ENCODE peak calls at places on chromosomes 1 and 21, in five cellular contexts. U is esophagus squamous epithelium, O is omental fat pad, Y is osteocyte, G is GM23338. P is an unnamed sample.

GRCh38 chr1:181604482-181604881 is 121.2 kb downstream of the CACNA1E start:
- DNase-seq in U (no peak), O (no peak), Y (peak), G (no peak), P (no peak)

GRCh38 chr1:48418742-48419141 is 53.3 kb downstream of the SPATA6 start:
- DNase-seq in U (no peak), O (no peak), Y (no peak), G (no peak), P (no peak)

GRCh38 chr1:94246692-94247145 is 9.3 kb upstream of the ARHGAP29 start:
- DNase-seq in U (no peak), O (no peak), Y (no peak), G (peak), P (no peak)

GRCh38 chr21:31720739-31721138 is 11.2 kb downstream of the SCAF4 start:
- DNase-seq in U (no peak), O (no peak), Y (no peak), G (no peak), P (no peak)

GRCh38 chr1:87976316-87976715 is 647.6 kb downstream of the LMO4 start:
- DNase-seq in U (no peak), O (no peak), Y (no peak), G (no peak), P (no peak)

GRCh38 chr21:44295646-44296045 is 4.2 kb upstream of the PFKL start:
- DNase-seq in U (no peak), O (no peak), Y (no peak), G (no peak), P (no peak)

GRCh38 chr1:247102381-247102780 is 1.8 kb downstream of the ZNF669 start:
- DNase-seq in U (no peak), O (no peak), Y (no peak), G (no peak), P (no peak)

GRCh38 chr1:167447521-167448136 is 70.7 kb downstream of the CD247 start:
- DNase-seq in U (no peak), O (no peak), Y (no peak), G (peak), P (no peak)

GRCh38 chr1:23899070-23899469 is 14.1 kb downstream of the CNR2 start:
- DNase-seq in U (no peak), O (no peak), Y (no peak), G (no peak), P (no peak)

GRCh38 chr1:244159646-244160045 is 108.6 kb downstream of the ZBTB18 start:
- DNase-seq in U (no peak), O (no peak), Y (no peak), G (no peak), P (no peak)

DNA sequence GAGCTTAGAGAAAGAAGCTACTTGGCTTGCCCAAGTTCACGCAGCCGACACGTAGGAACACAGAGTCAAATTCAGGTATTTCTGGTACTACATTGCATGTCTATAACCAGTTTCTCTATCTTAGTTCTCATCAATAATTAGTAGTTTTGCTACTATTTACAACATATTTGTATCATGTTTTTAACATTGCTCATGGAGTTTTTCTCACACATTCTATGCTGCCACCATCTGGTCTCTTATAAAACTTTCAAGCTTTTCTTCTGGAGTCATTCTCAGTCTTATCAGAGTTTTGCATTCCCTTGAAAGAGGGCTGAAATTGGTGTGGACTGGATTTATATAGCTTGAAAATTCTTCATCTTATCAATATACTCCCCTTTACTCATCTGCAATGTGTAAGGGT is 118.8 kb upstream of the PALMD start:
- DNase-seq in U (no peak), O (no peak), Y (no peak), G (peak), P (no peak)
- TF ChIP-seq CTCF in U (no peak), O (no peak), Y (peak), G (peak), P (peak)

GRCh38 chr21:35007348-35007747 is 41.8 kb downstream of the RUNX1 start:
- DNase-seq in U (no peak), O (no peak), Y (no peak), G (no peak), P (no peak)

GRCh38 chr21:35006771-35007170 is 42.3 kb downstream of the RUNX1 start:
- DNase-seq in U (no peak), O (no peak), Y (no peak), G (no peak), P (no peak)

GRCh38 chr21:35006248-35006647 is 42.9 kb downstream of the RUNX1 start:
- DNase-seq in U (no peak), O (no peak), Y (no peak), G (no peak), P (no peak)

GRCh38 chr21:35005077-35005476 is 44.0 kb downstream of the RUNX1 start:
- DNase-seq in U (no peak), O (no peak), Y (no peak), G (no peak), P (no peak)

GRCh38 chr21:35005825-35006224 is 43.3 kb downstream of the RUNX1 start:
- DNase-seq in U (no peak), O (no peak), Y (no peak), G (no peak), P (no peak)
- TF ChIP-seq CTCF in U (no peak), O (no peak), Y (no peak), G (no peak), P (no peak)

GRCh38 chr21:16033193-16033592 is 303.4 kb downstream of the USP25 start:
- DNase-seq in U (no peak), O (no peak), Y (no peak), G (no peak), P (no peak)
- TF ChIP-seq CTCF in U (no peak), O (no peak), Y (no peak), G (no peak), P (no peak)

GRCh38 chr1:110150330-110151174 is at the start of gene SLC6A17:
- DNase-seq in U (no peak), O (no peak), Y (no peak), G (peak), P (no peak)
- TF ChIP-seq CTCF in U (no peak), O (no peak), Y (no peak), G (no peak), P (peak)

GRCh38 chr1:55605155-55605554 is 390.0 kb upstream of the USP24 start:
- DNase-seq in U (no peak), O (no peak), Y (no peak), G (no peak), P (no peak)

GRCh38 chr1:55612988-55613387 is 397.8 kb upstream of the USP24 start:
- DNase-seq in U (no peak), O (no peak), Y (no peak), G (no peak), P (no peak)

GRCh38 chr1:55610203-55610602 is 395.0 kb upstream of the USP24 start:
- DNase-seq in U (no peak), O (no peak), Y (no peak), G (no peak), P (no peak)

GRCh38 chr1:55609630-55610029 is 394.5 kb upstream of the USP24 start:
- DNase-seq in U (no peak), O (no peak), Y (no peak), G (no peak), P (no peak)

DNA sequence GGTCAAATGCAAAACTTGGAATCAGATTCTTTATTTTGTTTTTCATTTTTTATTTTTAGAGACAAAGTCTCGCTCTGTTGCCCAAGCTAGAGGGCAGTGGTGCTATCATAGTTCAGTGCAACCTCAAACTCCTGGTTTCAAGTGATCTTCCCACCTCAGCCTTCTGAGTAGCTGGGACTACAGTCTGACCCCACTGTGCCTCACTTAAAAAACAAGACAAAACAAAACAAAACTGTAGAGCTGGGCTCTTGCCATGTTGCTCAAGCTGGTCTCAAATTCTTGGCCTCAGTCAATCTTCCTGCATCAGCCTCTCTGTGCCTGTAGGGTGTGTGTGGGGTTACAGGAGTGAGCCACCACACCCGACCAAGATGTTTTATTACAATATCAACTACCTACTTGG is 396.0 kb upstream of the USP24 start:
- DNase-seq in U (no peak), O (no peak), Y (no peak), G (no peak), P (no peak)
- TF ChIP-seq CTCF in U (no peak), O (no peak), Y (peak), G (no peak), P (no peak)

GRCh38 chr1:119870917-119871486 is 25.3 kb downstream of the ADAM30 start:
- DNase-seq in U (no peak), O (peak), Y (peak), G (peak), P (peak)
- TF ChIP-seq CTCF in U (peak), O (no peak), Y (peak), G (peak), P (peak)

DNA sequence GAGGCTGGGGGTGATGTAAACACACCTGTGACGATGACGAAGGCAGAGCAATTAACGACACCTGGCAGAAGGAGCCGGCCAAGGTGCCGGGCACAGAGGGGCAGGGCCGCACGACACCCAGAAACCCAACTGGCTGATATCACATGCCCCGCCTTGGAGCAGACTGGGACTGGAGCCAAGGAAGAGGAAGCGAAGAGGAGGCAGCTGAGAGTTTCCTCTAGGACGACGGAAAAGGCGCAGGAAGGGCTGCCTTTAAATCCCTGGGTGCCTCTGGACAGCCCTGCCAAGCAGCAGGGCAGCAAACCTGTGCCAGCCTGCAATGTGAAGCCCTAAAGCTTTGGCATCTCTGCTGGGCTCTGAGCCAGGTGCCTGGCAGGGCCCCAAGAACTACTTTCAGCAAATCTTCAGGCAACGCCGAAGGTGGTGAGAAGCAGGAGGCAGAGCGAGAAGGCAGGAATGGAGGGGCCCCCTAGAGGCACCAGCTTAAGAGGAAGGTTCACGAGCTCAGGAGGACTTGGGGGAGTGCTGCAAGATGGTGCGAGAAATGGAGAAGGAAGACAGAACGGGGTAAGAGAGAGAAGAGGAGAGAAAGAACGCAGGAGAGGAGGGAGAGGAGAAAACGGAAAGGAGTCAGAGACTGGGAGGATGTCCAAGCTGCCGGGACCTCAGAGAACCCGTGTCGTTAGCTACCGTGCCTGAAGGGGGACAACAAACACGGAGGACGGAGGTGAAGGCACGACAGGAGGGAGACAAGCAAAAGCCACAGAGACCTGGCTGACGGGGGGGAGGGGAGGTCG is 25.3 kb upstream of the PEF1 start:
- DNase-seq in U (no peak), O (no peak), Y (peak), G (peak), P (no peak)
- TF ChIP-seq CTCF in U (no peak), O (no peak), Y (peak), G (peak), P (no peak)

DNA sequence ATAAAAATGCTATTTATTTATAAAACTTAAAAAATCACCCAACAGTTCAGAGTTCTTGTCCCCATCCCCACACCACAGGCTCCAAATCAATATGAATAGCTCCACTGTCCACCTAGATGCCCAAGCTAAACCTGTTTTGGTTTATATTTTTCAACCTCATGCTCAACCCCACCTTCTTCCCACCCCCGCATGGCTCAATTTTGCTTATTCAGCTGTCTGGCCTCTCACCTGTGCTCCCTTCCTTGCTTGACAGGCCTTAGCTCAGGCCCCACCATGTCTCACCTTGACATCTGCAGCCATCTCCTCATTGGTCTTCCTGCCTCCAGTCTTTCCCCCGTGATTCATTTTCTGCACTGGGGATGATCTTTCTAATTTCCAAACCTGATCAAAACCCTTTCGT is 17.8 kb downstream of the COA7 start:
- DNase-seq in U (no peak), O (no peak), Y (no peak), G (no peak), P (no peak)
- TF ChIP-seq CTCF in U (no peak), O (no peak), Y (no peak), G (no peak), P (no peak)